ENCODE peak calls at places on chromosomes 13 and 19, in four cellular contexts. One of them, this sample, is unnamed.

GRCh38 chr13:27053902-27054595 is 117.6 kb downstream of the USP12 start:
- DNase-seq in NCI-H2107: no peak
- DNase-seq in choroid plexus epithelial cell: peak; percentile 35
- DNase-seq in AG09319: peak; percentile 49
- DNase-seq in this sample: no peak

GRCh38 chr13:101111894-101112293 is 304.4 kb downstream of the NALCN start:
- DNase-seq in NCI-H2107: no peak
- DNase-seq in choroid plexus epithelial cell: no peak
- DNase-seq in AG09319: no peak
- DNase-seq in this sample: no peak

GRCh38 chr13:32881792-32882175 is 134.4 kb upstream of the KL start:
- DNase-seq in NCI-H2107: no peak
- DNase-seq in choroid plexus epithelial cell: no peak
- DNase-seq in AG09319: no peak
- DNase-seq in this sample: no peak

GRCh38 chr13:75318138-75318833 is 163.7 kb downstream of the TBC1D4 start:
- DNase-seq in NCI-H2107: no peak
- DNase-seq in choroid plexus epithelial cell: no peak
- DNase-seq in AG09319: no peak
- DNase-seq in this sample: no peak

GRCh38 chr13:30907167-30907761 is 1.2 kb downstream of the MEDAG start:
- DNase-seq in NCI-H2107: no peak
- DNase-seq in choroid plexus epithelial cell: peak; percentile 66
- DNase-seq in AG09319: no peak
- DNase-seq in this sample: no peak

GRCh38 chr13:20525144-20525600 is 485 bp downstream of the CRYL1 start:
- DNase-seq in NCI-H2107: no peak
- DNase-seq in choroid plexus epithelial cell: no peak
- DNase-seq in AG09319: no peak
- DNase-seq in this sample: peak; percentile 44

GRCh38 chr19:14368011-14368513 is 13.2 kb upstream of the ADGRE5 start:
- DNase-seq in NCI-H2107: no peak
- DNase-seq in choroid plexus epithelial cell: no peak
- DNase-seq in AG09319: no peak
- DNase-seq in this sample: no peak

GRCh38 chr13:98429977-98430785 is 146.7 kb downstream of the STK24 start:
- DNase-seq in NCI-H2107: no peak
- DNase-seq in choroid plexus epithelial cell: peak; percentile 66
- DNase-seq in AG09319: no peak
- DNase-seq in this sample: no peak

GRCh38 chr13:57527114-57527770 is 104.3 kb upstream of the PCDH17 start:
- DNase-seq in NCI-H2107: no peak
- DNase-seq in choroid plexus epithelial cell: no peak
- DNase-seq in AG09319: no peak
- DNase-seq in this sample: no peak

GRCh38 chr13:73462241-73462640 is 403.4 kb downstream of the KLF5 start:
- DNase-seq in NCI-H2107: no peak
- DNase-seq in choroid plexus epithelial cell: no peak
- DNase-seq in AG09319: no peak
- DNase-seq in this sample: no peak

This sample was measured in cerebellar cortex.